ENCODE peak calls at places on chromosomes 7 and 10, in ten cellular contexts. One of them, this sample, is unnamed.

GRCh38 chr7:25968205-25968993 is 183.6 kb upstream of the NFE2L3 start:
- DNase-seq in neural progenitor cell: no peak
- DNase-seq in neural crest cell: no peak
- DNase-seq in GM13976: peak; percentile 62
- DNase-seq in IMR-90: no peak
- DNase-seq in ovary: no peak
- DNase-seq in transverse colon: peak; percentile 70
- DNase-seq in thoracic aorta: no peak
- DNase-seq in bronchial epithelial cell: no peak
- DNase-seq in upper lobe of right lung: no peak
- DNase-seq in this sample: no peak

GRCh38 chr7:102431617-102432298 is 1.6 kb upstream of the ORAI2 start:
- DNase-seq in neural progenitor cell: no peak
- DNase-seq in neural crest cell: no peak
- DNase-seq in GM13976: peak; percentile 55
- DNase-seq in IMR-90: no peak
- DNase-seq in ovary: no peak
- DNase-seq in transverse colon: peak; percentile 66
- DNase-seq in thoracic aorta: no peak
- DNase-seq in bronchial epithelial cell: peak; percentile 17
- DNase-seq in upper lobe of right lung: no peak
- DNase-seq in this sample: no peak

GRCh38 chr7:42694894-42695553 is 216.8 kb downstream of the C7orf25 start:
- DNase-seq in neural progenitor cell: no peak
- DNase-seq in neural crest cell: no peak
- DNase-seq in GM13976: no peak
- DNase-seq in IMR-90: no peak
- DNase-seq in ovary: no peak
- DNase-seq in transverse colon: no peak
- DNase-seq in thoracic aorta: no peak
- DNase-seq in bronchial epithelial cell: no peak
- DNase-seq in upper lobe of right lung: no peak
- DNase-seq in this sample: no peak

GRCh38 chr7:40133561-40134427 is 628 bp downstream of the MPLKIP start:
- DNase-seq in neural progenitor cell: peak; percentile 78
- DNase-seq in neural crest cell: peak; percentile 1
- DNase-seq in GM13976: peak; percentile 36
- DNase-seq in IMR-90: peak; percentile 4
- DNase-seq in ovary: no peak
- DNase-seq in transverse colon: no peak
- DNase-seq in thoracic aorta: no peak
- DNase-seq in bronchial epithelial cell: peak; percentile 17
- DNase-seq in upper lobe of right lung: no peak
- DNase-seq in this sample: peak; percentile 68

GRCh38 chr10:76393875-76394706 is 962.7 kb downstream of the LRMDA start:
- DNase-seq in neural progenitor cell: no peak
- DNase-seq in neural crest cell: no peak
- DNase-seq in GM13976: no peak
- DNase-seq in IMR-90: peak; percentile 38
- DNase-seq in ovary: no peak
- DNase-seq in transverse colon: no peak
- DNase-seq in thoracic aorta: no peak
- DNase-seq in bronchial epithelial cell: peak; percentile 4
- DNase-seq in upper lobe of right lung: no peak
- DNase-seq in this sample: no peak

GRCh38 chr7:122425731-122426130 is 121.2 kb upstream of the FEZF1 start:
- DNase-seq in neural progenitor cell: no peak
- DNase-seq in neural crest cell: no peak
- DNase-seq in GM13976: no peak
- DNase-seq in IMR-90: no peak
- DNase-seq in ovary: no peak
- DNase-seq in transverse colon: no peak
- DNase-seq in thoracic aorta: no peak
- DNase-seq in bronchial epithelial cell: peak; percentile 11
- DNase-seq in upper lobe of right lung: no peak
- DNase-seq in this sample: no peak

GRCh38 chr7:119802147-119802546 is 470.8 kb upstream of the KCND2 start:
- DNase-seq in neural progenitor cell: no peak
- DNase-seq in neural crest cell: no peak
- DNase-seq in GM13976: no peak
- DNase-seq in IMR-90: no peak
- DNase-seq in ovary: no peak
- DNase-seq in transverse colon: no peak
- DNase-seq in thoracic aorta: no peak
- DNase-seq in bronchial epithelial cell: peak; percentile 34
- DNase-seq in upper lobe of right lung: no peak
- DNase-seq in this sample: no peak

GRCh38 chr10:25725917-25726716 is 207.9 kb upstream of the MYO3A start:
- DNase-seq in neural progenitor cell: peak; percentile 83
- DNase-seq in neural crest cell: peak; percentile 44
- DNase-seq in GM13976: peak; percentile 39
- DNase-seq in IMR-90: peak; percentile 33
- DNase-seq in ovary: no peak
- DNase-seq in transverse colon: no peak
- DNase-seq in thoracic aorta: no peak
- DNase-seq in bronchial epithelial cell: peak; percentile 59
- DNase-seq in upper lobe of right lung: no peak
- DNase-seq in this sample: peak; percentile 39

GRCh38 chr7:34165466-34165865 is 260.1 kb downstream of the BMPER start:
- DNase-seq in neural progenitor cell: no peak
- DNase-seq in neural crest cell: no peak
- DNase-seq in GM13976: no peak
- DNase-seq in IMR-90: peak; percentile 32
- DNase-seq in ovary: no peak
- DNase-seq in transverse colon: no peak
- DNase-seq in thoracic aorta: no peak
- DNase-seq in bronchial epithelial cell: no peak
- DNase-seq in upper lobe of right lung: no peak
- DNase-seq in this sample: no peak

GRCh38 chr10:114822771-114823463 is 1.3 kb downstream of the FHIP2A start:
- DNase-seq in neural progenitor cell: no peak
- DNase-seq in neural crest cell: no peak
- DNase-seq in GM13976: no peak
- DNase-seq in IMR-90: peak; percentile 74
- DNase-seq in ovary: no peak
- DNase-seq in transverse colon: no peak
- DNase-seq in thoracic aorta: no peak
- DNase-seq in bronchial epithelial cell: peak; percentile 81
- DNase-seq in upper lobe of right lung: no peak
- DNase-seq in this sample: no peak

GRCh38 chr10:113958631-113959382 is 84.9 kb upstream of the ADRB1 start:
- DNase-seq in neural progenitor cell: no peak
- DNase-seq in neural crest cell: no peak
- DNase-seq in GM13976: peak; percentile 43
- DNase-seq in IMR-90: peak; percentile 93
- DNase-seq in ovary: peak; percentile 49
- DNase-seq in transverse colon: peak; percentile 70
- DNase-seq in thoracic aorta: no peak
- DNase-seq in bronchial epithelial cell: peak; percentile 86
- DNase-seq in upper lobe of right lung: no peak
- DNase-seq in this sample: no peak

GRCh38 chr10:100518761-100519241 is 860 bp downstream of the SEC31B start:
- DNase-seq in neural progenitor cell: peak; percentile 83
- DNase-seq in neural crest cell: peak; percentile 83
- DNase-seq in GM13976: peak; percentile 63
- DNase-seq in IMR-90: peak; percentile 70
- DNase-seq in ovary: peak; percentile 56
- DNase-seq in transverse colon: peak; percentile 70
- DNase-seq in thoracic aorta: peak; percentile 41
- DNase-seq in bronchial epithelial cell: peak; percentile 74
- DNase-seq in upper lobe of right lung: no peak
- DNase-seq in this sample: peak; percentile 79

GRCh38 chr7:93314449-93314848 is 82.3 kb downstream of the VPS50 start:
- DNase-seq in neural progenitor cell: no peak
- DNase-seq in neural crest cell: no peak
- DNase-seq in GM13976: no peak
- DNase-seq in IMR-90: no peak
- DNase-seq in ovary: no peak
- DNase-seq in transverse colon: no peak
- DNase-seq in thoracic aorta: no peak
- DNase-seq in bronchial epithelial cell: no peak
- DNase-seq in upper lobe of right lung: no peak
- DNase-seq in this sample: no peak

GRCh38 chr7:56605146-56605545 is 488.9 kb upstream of the NUPR2 start:
- DNase-seq in neural progenitor cell: no peak
- DNase-seq in neural crest cell: no peak
- DNase-seq in GM13976: no peak
- DNase-seq in IMR-90: no peak
- DNase-seq in ovary: no peak
- DNase-seq in transverse colon: no peak
- DNase-seq in thoracic aorta: no peak
- DNase-seq in bronchial epithelial cell: no peak
- DNase-seq in upper lobe of right lung: no peak
- DNase-seq in this sample: no peak

GRCh38 chr7:75565129-75565528 is 73.0 kb downstream of the SPDYE5 start:
- DNase-seq in neural progenitor cell: no peak
- DNase-seq in neural crest cell: no peak
- DNase-seq in GM13976: no peak
- DNase-seq in IMR-90: peak; percentile 93
- DNase-seq in ovary: no peak
- DNase-seq in transverse colon: no peak
- DNase-seq in thoracic aorta: no peak
- DNase-seq in bronchial epithelial cell: peak; percentile 89
- DNase-seq in upper lobe of right lung: no peak
- DNase-seq in this sample: no peak

GRCh38 chr10:12708921-12709320 is 292.6 kb downstream of the CCDC3 start:
- DNase-seq in neural progenitor cell: no peak
- DNase-seq in neural crest cell: no peak
- DNase-seq in GM13976: no peak
- DNase-seq in IMR-90: peak; percentile 56
- DNase-seq in ovary: no peak
- DNase-seq in transverse colon: no peak
- DNase-seq in thoracic aorta: no peak
- DNase-seq in bronchial epithelial cell: peak; percentile 62
- DNase-seq in upper lobe of right lung: no peak
- DNase-seq in this sample: no peak

GRCh38 chr7:113071465-113071864 is 15.2 kb downstream of the GPR85 start:
- DNase-seq in neural progenitor cell: no peak
- DNase-seq in neural crest cell: no peak
- DNase-seq in GM13976: no peak
- DNase-seq in IMR-90: peak; percentile 33
- DNase-seq in ovary: no peak
- DNase-seq in transverse colon: peak; percentile 19
- DNase-seq in thoracic aorta: no peak
- DNase-seq in bronchial epithelial cell: peak; percentile 21
- DNase-seq in upper lobe of right lung: no peak
- DNase-seq in this sample: no peak

DNA sequence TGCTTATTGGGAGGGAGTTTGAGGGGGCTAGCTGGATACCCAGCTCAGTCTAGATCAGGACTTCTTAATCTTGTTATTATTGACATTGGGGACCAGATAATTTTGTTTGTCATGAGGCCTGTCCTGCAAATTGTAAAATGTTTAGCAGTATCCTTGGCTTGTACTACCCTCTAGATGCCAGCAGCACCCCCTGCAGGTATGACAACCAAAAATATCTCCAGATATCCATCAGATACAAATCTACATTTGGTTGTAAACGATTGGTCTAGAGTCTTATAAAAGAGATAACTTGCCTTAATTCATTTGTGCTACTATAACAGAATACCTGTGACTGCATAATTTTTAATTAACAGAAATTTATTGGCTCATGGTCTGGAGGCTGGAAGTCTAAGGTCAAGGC is 1232.2 kb downstream of the XPNPEP1 start:
- DNase-seq in neural progenitor cell: no peak
- DNase-seq in neural crest cell: no peak
- DNase-seq in GM13976: no peak
- DNase-seq in IMR-90: no peak
- DNase-seq in ovary: no peak
- DNase-seq in transverse colon: no peak
- DNase-seq in thoracic aorta: no peak
- DNase-seq in bronchial epithelial cell: no peak
- DNase-seq in upper lobe of right lung: no peak
- DNase-seq in this sample: no peak
- TF ChIP-seq CTCF in neural progenitor cell: peak; percentile 38
- TF ChIP-seq CTCF in neural crest cell: no peak
- TF ChIP-seq CTCF in GM13976: no peak
- TF ChIP-seq CTCF in IMR-90: no peak
- TF ChIP-seq CTCF in ovary: no peak
- TF ChIP-seq CTCF in transverse colon: no peak
- TF ChIP-seq CTCF in thoracic aorta: no peak
- TF ChIP-seq CTCF in bronchial epithelial cell: no peak
- TF ChIP-seq CTCF in upper lobe of right lung: no peak
- TF ChIP-seq CTCF in this sample: no peak

DNA sequence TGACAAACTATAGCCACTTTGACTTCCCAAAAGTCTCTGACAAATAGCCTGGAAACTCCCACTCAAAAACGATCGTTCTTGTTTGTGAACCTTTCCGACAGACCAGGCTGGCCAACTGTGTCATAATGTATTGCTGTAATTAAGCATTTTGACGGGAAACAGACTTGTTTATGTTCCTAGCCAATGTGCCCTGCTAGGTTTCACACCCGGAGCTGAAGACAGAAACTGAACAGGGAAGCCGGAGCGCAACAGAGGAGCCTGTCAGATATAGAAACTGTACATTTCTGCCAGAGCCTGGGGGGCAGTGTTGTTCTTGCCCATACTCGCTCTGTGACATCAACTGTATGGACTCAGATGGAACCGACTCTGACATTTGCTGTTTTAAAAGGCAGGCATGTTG is 55.3 kb upstream of the C7orf33 start:
- DNase-seq in neural progenitor cell: no peak
- DNase-seq in neural crest cell: no peak
- DNase-seq in GM13976: peak; percentile 37
- DNase-seq in IMR-90: no peak
- DNase-seq in ovary: no peak
- DNase-seq in transverse colon: peak; percentile 15
- DNase-seq in thoracic aorta: no peak
- DNase-seq in bronchial epithelial cell: no peak
- DNase-seq in upper lobe of right lung: no peak
- DNase-seq in this sample: peak; percentile 7
- TF ChIP-seq CTCF in neural progenitor cell: no peak
- TF ChIP-seq CTCF in neural crest cell: no peak
- TF ChIP-seq CTCF in GM13976: no peak
- TF ChIP-seq CTCF in IMR-90: no peak
- TF ChIP-seq CTCF in ovary: no peak
- TF ChIP-seq CTCF in transverse colon: no peak
- TF ChIP-seq CTCF in thoracic aorta: no peak
- TF ChIP-seq CTCF in bronchial epithelial cell: no peak
- TF ChIP-seq CTCF in upper lobe of right lung: no peak
- TF ChIP-seq CTCF in this sample: no peak

GRCh38 chr10:86918022-86918471 is 39.4 kb downstream of the MMRN2 start:
- DNase-seq in neural progenitor cell: no peak
- DNase-seq in neural crest cell: no peak
- DNase-seq in GM13976: no peak
- DNase-seq in IMR-90: peak; percentile 77
- DNase-seq in ovary: no peak
- DNase-seq in transverse colon: no peak
- DNase-seq in thoracic aorta: no peak
- DNase-seq in bronchial epithelial cell: peak; percentile 27
- DNase-seq in upper lobe of right lung: no peak
- DNase-seq in this sample: no peak

GRCh38 chr10:86922553-86922961 is 34.9 kb downstream of the MMRN2 start:
- DNase-seq in neural progenitor cell: no peak
- DNase-seq in neural crest cell: no peak
- DNase-seq in GM13976: no peak
- DNase-seq in IMR-90: no peak
- DNase-seq in ovary: peak; percentile 64
- DNase-seq in transverse colon: peak; percentile 52
- DNase-seq in thoracic aorta: no peak
- DNase-seq in bronchial epithelial cell: peak; percentile 29
- DNase-seq in upper lobe of right lung: no peak
- DNase-seq in this sample: no peak
- TF ChIP-seq CTCF in neural progenitor cell: no peak
- TF ChIP-seq CTCF in neural crest cell: no peak
- TF ChIP-seq CTCF in GM13976: no peak
- TF ChIP-seq CTCF in IMR-90: no peak
- TF ChIP-seq CTCF in ovary: no peak
- TF ChIP-seq CTCF in transverse colon: no peak
- TF ChIP-seq CTCF in thoracic aorta: no peak
- TF ChIP-seq CTCF in bronchial epithelial cell: no peak
- TF ChIP-seq CTCF in upper lobe of right lung: no peak
- TF ChIP-seq CTCF in this sample: no peak

GRCh38 chr7:32942783-32943653 is 14.2 kb upstream of the FKBP9 start:
- DNase-seq in neural progenitor cell: peak; percentile 89
- DNase-seq in neural crest cell: peak; percentile 68
- DNase-seq in GM13976: peak; percentile 91
- DNase-seq in IMR-90: peak; percentile 71
- DNase-seq in ovary: peak; percentile 86
- DNase-seq in transverse colon: peak; percentile 86
- DNase-seq in thoracic aorta: no peak
- DNase-seq in bronchial epithelial cell: peak; percentile 57
- DNase-seq in upper lobe of right lung: peak; percentile 93
- DNase-seq in this sample: peak; percentile 81
- TF ChIP-seq CTCF in neural progenitor cell: peak; percentile 59
- TF ChIP-seq CTCF in neural crest cell: peak; percentile 60
- TF ChIP-seq CTCF in GM13976: peak; percentile 52
- TF ChIP-seq CTCF in IMR-90: peak; percentile 70
- TF ChIP-seq CTCF in ovary: peak; percentile 70
- TF ChIP-seq CTCF in transverse colon: peak; percentile 32
- TF ChIP-seq CTCF in thoracic aorta: peak; percentile 24
- TF ChIP-seq CTCF in bronchial epithelial cell: peak; percentile 66
- TF ChIP-seq CTCF in upper lobe of right lung: peak; percentile 56
- TF ChIP-seq CTCF in this sample: no peak